ENCODE peak calls at places on chromosomes 13 and 19, in six cellular contexts. V is breast epithelium, Z is colonic mucosa, G is psoas muscle, Q is SK-N-SH, X is right lobe of liver. D is an unnamed sample. For H3K27me3 and H3K4me1, the result is how much of the 10 kb centered on the place peaks cover.

GRCh38 chr19:3365447-3366103 is 808 bp upstream of the NFIC start:
- DNase-seq in V (peak), X (no peak), G (peak), Z (peak), Q (peak), D (peak)

GRCh38 chr13:113742000-113742441 is 17.0 kb upstream of the TMEM255B start:
- DNase-seq in X (no peak), G (peak), Z (peak), V (no peak), Q (peak), D (no peak)

GRCh38 chr19:55484571-55485438 is at the start of gene NAT14:
- DNase-seq in Q (peak), G (peak), Z (no peak), V (no peak), X (no peak), D (no peak)

GRCh38 chr19:15297416-15298224 is 34.7 kb downstream of the BRD4 start:
- DNase-seq in Z (peak), G (no peak), Q (no peak), V (no peak), X (no peak), D (peak)

GRCh38 chr13:105894711-105895110 is 640.8 kb downstream of the EFNB2 start:
- DNase-seq in G (no peak), Z (no peak), X (no peak), Q (no peak), V (no peak), D (no peak)

GRCh38 chr13:24271611-24272451 is 37.5 kb upstream of the C1QTNF9 start:
- DNase-seq in V (peak), Z (peak), Q (peak), G (peak), X (peak), D (no peak)

GRCh38 chr13:97905517-97905916 is 48.0 kb upstream of the IPO5 start:
- DNase-seq in Q (no peak), Z (no peak), V (no peak), X (no peak), G (no peak), D (no peak)

GRCh38 chr19:11130824-11131455 is 24.6 kb downstream of the SPC24 start:
- DNase-seq in X (peak), Z (peak), G (peak), V (peak), Q (peak), D (peak)

GRCh38 chr19:15843186-15843585 is 27.7 kb upstream of the OR10H1 start:
- DNase-seq in Q (no peak), G (no peak), X (no peak), V (no peak), Z (no peak), D (no peak)

GRCh38 chr19:5271145-5271544 is 69.5 kb downstream of the PTPRS start:
- DNase-seq in Q (no peak), V (no peak), Z (no peak), G (no peak), X (no peak), D (no peak)

GRCh38 chr13:43878897-43879322 is 630 bp downstream of the CCDC122 start:
- DNase-seq in Z (peak), V (peak), Q (no peak), G (peak), X (peak), D (peak)

GRCh38 chr19:32928806-32929205 is 43.0 kb downstream of the CEP89 start:
- DNase-seq in X (no peak), V (no peak), G (no peak), Q (no peak), Z (no peak), D (no peak)

GRCh38 chr19:47035127-47035494 is 13.3 kb downstream of the TMEM160 start:
- DNase-seq in Q (peak), V (no peak), X (no peak), Z (peak), G (no peak), D (no peak)

GRCh38 chr19:5354403-5354802 is 13.8 kb upstream of the PTPRS start:
- DNase-seq in V (no peak), Z (no peak), X (no peak), Q (peak), G (no peak), D (no peak)

GRCh38 chr13:42883771-42884170 is 102.4 kb downstream of the FAM216B start:
- DNase-seq in V (no peak), X (no peak), Z (peak), Q (peak), G (no peak), D (peak)

GRCh38 chr13:99066219-99066618 is 88.4 kb upstream of the DOCK9 start:
- DNase-seq in V (no peak), Q (no peak), G (no peak), X (no peak), Z (no peak), D (no peak)

GRCh38 chr13:36919206-36919832 is 719 bp downstream of the SMAD9 start:
- DNase-seq in G (peak), X (no peak), V (no peak), Q (peak), Z (peak), D (peak)

GRCh38 chr19:13025819-13026477 is 30.7 kb downstream of the NFIX start:
- DNase-seq in Z (no peak), X (no peak), Q (no peak), G (no peak), V (no peak), D (no peak)

GRCh38 chr19:9909251-9909650 is 27.1 kb downstream of the OLFM2 start:
- DNase-seq in Q (no peak), X (no peak), Z (no peak), V (no peak), G (no peak), D (no peak)
- H3K27me3 ChIP-seq in Q (under half), X (under half), Z (under half), V (under half), G (under half), D (under half)

DNA sequence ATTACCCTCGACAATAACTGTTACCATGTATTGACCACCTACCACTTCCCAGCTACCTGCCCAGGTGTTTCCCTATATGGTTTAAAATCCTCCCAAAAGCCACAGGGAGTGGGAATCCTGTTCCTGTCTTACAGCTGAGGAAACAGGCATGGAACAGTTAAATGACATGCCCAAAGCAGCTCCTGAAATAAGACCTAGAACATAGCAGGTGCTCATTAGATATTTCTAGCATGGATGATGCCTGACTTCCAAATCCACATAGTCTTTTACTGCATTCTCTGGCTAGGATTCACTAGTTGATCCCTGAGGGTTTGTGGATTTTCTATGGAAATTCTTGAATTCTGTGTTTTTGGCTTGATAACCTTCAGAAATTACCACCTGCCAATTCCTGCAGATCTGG is 13.0 kb downstream of the KCNN4 start:
- DNase-seq in V (no peak), G (no peak), X (no peak), Q (no peak), Z (no peak), D (no peak)
- H3K4me1 ChIP-seq in V (under half), G (under half), X (under half), Q (under half), Z (under half), D (under half)

DNA sequence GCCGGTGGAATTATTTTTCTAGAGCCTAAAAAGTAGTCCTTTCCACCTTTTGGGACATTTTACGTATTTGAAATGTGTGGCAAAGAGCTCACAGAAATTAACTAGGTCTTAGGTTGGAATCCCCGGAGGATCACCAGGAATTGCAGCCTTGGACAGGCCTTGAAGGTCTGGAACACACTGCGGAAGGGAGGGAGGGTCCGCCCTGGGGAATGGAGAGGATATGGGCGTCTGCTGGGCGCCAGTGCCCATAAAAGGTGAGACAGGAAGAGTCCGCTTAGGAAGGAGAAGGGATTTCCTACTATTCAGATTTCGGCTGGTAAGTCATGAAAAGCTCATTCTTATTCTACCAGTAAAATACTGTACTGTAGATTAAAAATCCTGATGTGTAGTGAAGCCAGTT is 111.9 kb downstream of the COL4A2 start:
- DNase-seq in Z (no peak), G (no peak), Q (no peak), X (no peak), V (no peak), D (no peak)
- H3K27me3 ChIP-seq in Z (under half), G (under half), Q (under half), X (under half), V (under half), D (under half)

GRCh38 chr13:49238621-49239020 is 9.1 kb upstream of the CDADC1 start:
- DNase-seq in G (no peak), Q (no peak), Z (no peak), X (no peak), V (no peak), D (no peak)

GRCh38 chr13:49235856-49236431 is 11.8 kb upstream of the CDADC1 start:
- DNase-seq in G (no peak), Z (no peak), X (no peak), V (no peak), Q (no peak), D (no peak)

GRCh38 chr13:49246850-49247721 is 639 bp upstream of the CDADC1 start:
- DNase-seq in Q (no peak), X (no peak), V (no peak), Z (no peak), G (no peak), D (no peak)

GRCh38 chr13:49240017-49240416 is 7.7 kb upstream of the CDADC1 start:
- DNase-seq in V (no peak), G (no peak), X (no peak), Q (no peak), Z (no peak), D (no peak)

GRCh38 chr13:49241296-49241695 is 6.4 kb upstream of the CDADC1 start:
- DNase-seq in X (no peak), Z (no peak), G (no peak), V (no peak), Q (no peak), D (no peak)
- H3K4me1 ChIP-seq in X (under half), Z (under half), G (under half), V (under half), Q (under half), D (under half)

DNA sequence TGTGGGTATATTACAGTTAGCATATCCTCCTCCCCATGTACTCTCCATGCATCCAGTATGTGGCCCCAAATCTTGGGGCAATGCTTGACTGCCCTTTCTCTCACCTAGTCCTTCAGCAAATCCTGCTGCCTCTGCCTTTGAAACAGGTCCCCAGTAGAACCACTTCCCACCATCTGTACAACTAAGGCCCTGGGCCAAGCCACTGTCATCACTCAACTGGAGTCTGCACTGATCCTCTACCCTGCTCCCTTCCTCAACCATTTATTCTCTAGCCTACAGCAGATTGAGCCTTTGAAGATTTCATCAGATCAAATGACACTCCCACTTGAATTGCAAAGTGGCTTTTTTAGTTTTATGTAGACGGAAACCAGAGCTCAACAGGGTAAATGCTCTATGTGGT is 43.4 kb downstream of the ATP8A2 start:
- DNase-seq in Z (no peak), V (no peak), X (no peak), G (no peak), Q (no peak), D (no peak)
- H3K27me3 ChIP-seq in Z (under half), V (under half), X (under half), G (under half), Q (under half), D (under half)

GRCh38 chr13:79490326-79490725 is 9.4 kb downstream of the NDFIP2 start:
- DNase-seq in G (no peak), Q (no peak), Z (no peak), X (no peak), V (no peak), D (no peak)

GRCh38 chr13:79491715-79492114 is 10.8 kb downstream of the NDFIP2 start:
- DNase-seq in X (no peak), G (no peak), Z (no peak), Q (no peak), V (no peak), D (no peak)

GRCh38 chr13:79490846-79491245 is 9.9 kb downstream of the NDFIP2 start:
- DNase-seq in V (no peak), Z (no peak), X (no peak), G (no peak), Q (no peak), D (no peak)

GRCh38 chr13:79492918-79493594 is 12.1 kb downstream of the NDFIP2 start:
- DNase-seq in Z (no peak), G (no peak), Q (no peak), V (no peak), X (no peak), D (no peak)

GRCh38 chr13:79492313-79492798 is 11.4 kb downstream of the NDFIP2 start:
- DNase-seq in V (no peak), G (no peak), X (no peak), Q (no peak), Z (no peak), D (no peak)
- H3K4me1 ChIP-seq in V (under half), G (under half), X (under half), Q (under half), Z (under half), D (under half)

DNA sequence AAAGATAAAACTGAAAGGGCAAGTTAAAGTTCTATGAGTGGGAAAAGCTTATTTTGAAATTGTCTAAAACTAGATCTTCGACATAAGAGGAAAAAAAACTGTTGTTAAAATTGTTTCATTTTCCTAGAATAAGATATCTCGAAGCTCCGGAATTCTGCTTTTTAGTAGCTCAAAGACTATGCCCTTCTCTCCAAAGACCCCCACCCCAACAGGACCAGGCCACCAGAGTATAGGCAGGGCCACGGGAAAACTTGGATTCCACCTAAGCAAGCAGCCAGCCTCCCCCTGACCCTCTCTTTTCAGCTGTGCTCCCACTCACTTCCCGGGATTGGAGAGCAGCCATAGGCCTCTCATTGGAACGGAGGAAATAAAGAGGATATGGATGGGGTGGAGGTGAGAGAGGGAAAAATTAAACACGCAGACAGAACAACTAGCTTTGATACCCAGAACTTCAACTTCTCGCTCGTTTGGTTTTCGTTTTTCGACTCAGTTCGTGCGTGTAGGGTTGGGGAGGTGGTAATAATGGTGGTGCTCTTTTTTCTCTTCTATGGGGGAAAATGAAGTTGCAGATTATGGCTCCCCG is 2.9 kb downstream of the POU4F1 start:
- DNase-seq in V (no peak), G (no peak), X (no peak), Q (no peak), Z (no peak), D (no peak)
- H3K27me3 ChIP-seq in V (half or more), G (half or more), X (half or more), Q (half or more), Z (half or more), D (half or more)

D was measured in prostate gland.